ENCODE peak calls at places on chromosome 16, in seven cellular contexts. U is stimulated activated CD4-positive, alpha-beta T cell treated with anti-CD3 and anti-CD28 coated beads, TNF-alpha, amount 100 ng/mL, for 1 hour; L is EH; A is NCI-H526 treated with DMSO at 0.1 percent for 48 hours; Z is activated gamma-delta T cell treated with Interleukin-2 at 50 U/mL for 16 hours; K is anterior cingulate cortex; P is naive thymus-derived CD4-positive, alpha-beta T cell. R is an unnamed sample.

GRCh38 chr16:81319221-81319912 is 4.6 kb downstream of the GAN start:
- DNase-seq in A (no peak), P (no peak), Z (no peak), K (no peak), L (peak), U (no peak), R (no peak)

GRCh38 chr16:19769239-19769638 is 51.2 kb downstream of the IQCK start:
- DNase-seq in Z (no peak), U (no peak), A (no peak), P (no peak), L (no peak), K (no peak), R (no peak)

GRCh38 chr16:88798772-88799455 is 4.7 kb upstream of the CDT1 start:
- DNase-seq in Z (no peak), K (no peak), U (no peak), A (no peak), P (no peak), L (no peak), R (no peak)

GRCh38 chr16:88792078-88792550 is 7.1 kb upstream of the PIEZO1 start:
- DNase-seq in K (no peak), L (peak), P (no peak), A (no peak), Z (no peak), U (no peak), R (no peak)

GRCh38 chr16:88888778-88889387 is 22.4 kb upstream of the PABPN1L start:
- DNase-seq in K (no peak), L (no peak), U (no peak), P (no peak), Z (no peak), A (no peak), R (no peak)

GRCh38 chr16:69424935-69425784 is 741 bp downstream of the CYB5B start:
- DNase-seq in K (no peak), A (no peak), P (no peak), Z (no peak), U (no peak), L (peak), R (no peak)

GRCh38 chr16:56350491-56351405 is 74.6 kb downstream of the AMFR start:
- DNase-seq in L (no peak), Z (no peak), U (no peak), A (no peak), K (no peak), P (no peak), R (no peak)

GRCh38 chr16:58269526-58269925 is 25.3 kb downstream of the PRSS54 start:
- DNase-seq in K (no peak), A (no peak), U (no peak), L (peak), P (no peak), Z (no peak), R (no peak)

GRCh38 chr16:82814059-82814458 is 187.3 kb downstream of the CDH13 start:
- DNase-seq in A (no peak), U (no peak), K (no peak), P (no peak), Z (no peak), L (no peak), R (no peak)

GRCh38 chr16:89906141-89907025 is 12.3 kb upstream of the MC1R start:
- DNase-seq in U (no peak), P (no peak), L (no peak), K (no peak), A (no peak), Z (no peak), R (no peak)

GRCh38 chr16:65079549-65079948 is 42.3 kb downstream of the CDH11 start:
- DNase-seq in P (no peak), U (no peak), L (no peak), Z (no peak), A (no peak), K (no peak), R (no peak)

GRCh38 chr16:25372716-25373115 is 115.1 kb upstream of the ZKSCAN2 start:
- DNase-seq in A (no peak), U (no peak), P (no peak), Z (no peak), K (no peak), L (no peak), R (no peak)

GRCh38 chr16:85595299-85595661 is 17.8 kb upstream of the GSE1 start:
- DNase-seq in K (no peak), L (no peak), Z (no peak), U (no peak), P (no peak), A (no peak), R (no peak)

GRCh38 chr16:4747906-4748681 is 13.8 kb downstream of the DNAAF8 start:
- DNase-seq in U (no peak), K (no peak), L (no peak), A (no peak), Z (no peak), P (peak), R (no peak)

GRCh38 chr16:86222541-86222940 is 287.8 kb upstream of the FOXF1 start:
- DNase-seq in U (no peak), L (peak), A (no peak), K (no peak), P (no peak), Z (no peak), R (no peak)